ENCODE peak calls at places on chromosomes 5 and 9, in four cellular contexts. U is ecto neural progenitor cell, V is nucleus accumbens, S is NCI-H510A treated with DMSO at 0.1 percent for 48 hours. A is an unnamed sample.

GRCh38 chr9:88312517-88313103 is 75.6 kb upstream of the SPIN1 start:
- DNase-seq in U (no peak), V (no peak), S (no peak), A (no peak)

GRCh38 chr5:138569759-138570158 is 5.4 kb downstream of the HSPA9 start:
- DNase-seq in S (no peak), U (no peak), V (no peak), A (no peak)

GRCh38 chr9:131178382-131178781 is 53.0 kb downstream of the NUP214 start:
- DNase-seq in S (peak; percentile 88), U (peak; percentile 86), V (peak; percentile 20), A (no peak)

GRCh38 chr5:9559965-9560364 is 14.1 kb upstream of the SEMA5A start:
- DNase-seq in V (no peak), U (no peak), S (no peak), A (no peak)

GRCh38 chr9:69758001-69758730 is 1.6 kb downstream of the PTAR1 start:
- DNase-seq in S (peak; percentile 30), U (no peak), V (no peak), A (peak; percentile 5)

GRCh38 chr9:26723486-26723885 is 169.1 kb downstream of the CAAP1 start:
- DNase-seq in S (no peak), U (peak; percentile 83), V (no peak), A (peak; percentile 30)

GRCh38 chr9:105278751-105279150 is 34.3 kb downstream of the SLC44A1 start:
- DNase-seq in S (no peak), U (no peak), V (no peak), A (no peak)

GRCh38 chr9:28439688-28440087 is 866.4 kb upstream of the C9orf72 start:
- DNase-seq in V (no peak), S (no peak), U (no peak), A (no peak)

GRCh38 chr9:811101-811531 is 30.4 kb upstream of the DMRT1 start:
- DNase-seq in S (no peak), V (no peak), U (no peak), A (no peak)

GRCh38 chr5:157610990-157611389 is 35.4 kb upstream of the ADAM19 start:
- DNase-seq in V (no peak), U (no peak), S (no peak), A (no peak)

GRCh38 chr9:74960548-74960947 is 7.8 kb upstream of the C9orf40 start:
- DNase-seq in S (no peak), U (no peak), V (no peak), A (no peak)

GRCh38 chr5:78162253-78162862 is 132.1 kb downstream of the AP3B1 start:
- DNase-seq in V (no peak), S (peak; percentile 37), U (no peak), A (peak; percentile 22)

GRCh38 chr5:177362102-177362868 is 4.6 kb downstream of the RGS14 start:
- DNase-seq in U (no peak), V (peak; percentile 36), S (no peak), A (no peak)

GRCh38 chr5:8429778-8430758 is 561.1 kb downstream of the MTRR start:
- DNase-seq in S (no peak), U (no peak), V (no peak), A (no peak)

GRCh38 chr5:52893105-52893504 is 96.0 kb upstream of the ITGA2 start:
- DNase-seq in S (no peak), U (no peak), V (no peak), A (no peak)

GRCh38 chr5:135038202-135038828 is 4.3 kb upstream of the PITX1 start:
- DNase-seq in U (no peak), V (no peak), S (no peak), A (no peak)

GRCh38 chr9:105842023-105842644 is 147.8 kb downstream of the TMEM38B start:
- DNase-seq in U (no peak), S (peak; percentile 10), V (no peak), A (no peak)

GRCh38 chr5:34042302-34042701 is 711 bp downstream of the C1QTNF3 start:
- DNase-seq in S (no peak), V (no peak), U (no peak), A (no peak)

GRCh38 chr9:130301483-130302286 is 36.1 kb downstream of the HMCN2 start:
- DNase-seq in S (no peak), V (no peak), U (no peak), A (no peak)

GRCh38 chr5:14011089-14012004 is 66.9 kb upstream of the DNAH5 start:
- DNase-seq in V (peak; percentile 71), S (peak; percentile 98), U (peak; percentile 96), A (peak; percentile 98)

GRCh38 chr5:158609729-158610128 is 490.0 kb downstream of the EBF1 start:
- DNase-seq in S (no peak), U (no peak), V (no peak), A (no peak)

GRCh38 chr5:151020304-151021031 is at the start of gene GPX3:
- DNase-seq in V (peak; percentile 63), S (peak; percentile 78), U (peak; percentile 93), A (peak; percentile 66)

GRCh38 chr5:175887463-175887862 is 16.1 kb downstream of the CPLX2 start:
- DNase-seq in U (no peak), V (no peak), S (no peak), A (peak; percentile 14)

GRCh38 chr9:76359365-76359764 is 34.9 kb downstream of the RFK start:
- DNase-seq in S (no peak), V (no peak), U (no peak), A (no peak)

GRCh38 chr5:149406203-149406978 is 27.3 kb upstream of the IL17B start:
- DNase-seq in V (no peak), S (no peak), U (no peak), A (no peak)

GRCh38 chr9:88694625-88695024 is 159.6 kb downstream of the NXNL2 start:
- DNase-seq in U (no peak), S (no peak), V (no peak), A (no peak)

GRCh38 chr5:177045628-177046027 is 23.1 kb downstream of the ZNF346 start:
- DNase-seq in S (no peak), U (no peak), V (no peak), A (no peak)

GRCh38 chr9:130356877-130357584 is 87.7 kb upstream of the ASS1 start:
- DNase-seq in U (no peak), S (no peak), V (no peak), A (no peak)

GRCh38 chr5:133891390-133891789 is 77.0 kb downstream of the C5orf15 start:
- DNase-seq in U (no peak), S (no peak), V (no peak), A (no peak)